ENCODE peak calls at places on chromosome 9, in eight cellular contexts. One of them, this sample, is unnamed.

GRCh38 chr9:1707291-1707690 is 307.9 kb upstream of the SMARCA2 start:
- DNase-seq in NT2/D1: no peak
- DNase-seq in spleen: no peak
- DNase-seq in fibroblast of mammary gland: no peak
- DNase-seq in PC-3: no peak
- DNase-seq in fibroblast of pulmonary artery: no peak
- DNase-seq in gastrocnemius medialis: no peak
- DNase-seq in A549: no peak
- DNase-seq in this sample: no peak

GRCh38 chr9:91643474-91644102 is 220.0 kb upstream of the NFIL3 start:
- DNase-seq in NT2/D1: no peak
- DNase-seq in spleen: no peak
- DNase-seq in fibroblast of mammary gland: no peak
- DNase-seq in PC-3: no peak
- DNase-seq in fibroblast of pulmonary artery: no peak
- DNase-seq in gastrocnemius medialis: no peak
- DNase-seq in A549: no peak
- DNase-seq in this sample: no peak

GRCh38 chr9:78443946-78444345 is 147.0 kb downstream of the PSAT1 start:
- DNase-seq in NT2/D1: no peak
- DNase-seq in spleen: no peak
- DNase-seq in fibroblast of mammary gland: peak
- DNase-seq in PC-3: no peak
- DNase-seq in fibroblast of pulmonary artery: no peak
- DNase-seq in gastrocnemius medialis: no peak
- DNase-seq in A549: no peak
- DNase-seq in this sample: no peak

GRCh38 chr9:39108145-39108544 is 179.8 kb downstream of the CNTNAP3 start:
- DNase-seq in NT2/D1: no peak
- DNase-seq in spleen: no peak
- DNase-seq in fibroblast of mammary gland: no peak
- DNase-seq in PC-3: no peak
- DNase-seq in fibroblast of pulmonary artery: no peak
- DNase-seq in gastrocnemius medialis: no peak
- DNase-seq in A549: no peak
- DNase-seq in this sample: no peak

GRCh38 chr9:126459126-126459525 is 132.5 kb downstream of the MVB12B start:
- DNase-seq in NT2/D1: no peak
- DNase-seq in spleen: peak
- DNase-seq in fibroblast of mammary gland: no peak
- DNase-seq in PC-3: no peak
- DNase-seq in fibroblast of pulmonary artery: no peak
- DNase-seq in gastrocnemius medialis: no peak
- DNase-seq in A549: no peak
- DNase-seq in this sample: no peak

GRCh38 chr9:91783876-91784672 is 166.0 kb downstream of the ROR2 start:
- DNase-seq in NT2/D1: no peak
- DNase-seq in spleen: no peak
- DNase-seq in fibroblast of mammary gland: no peak
- DNase-seq in PC-3: no peak
- DNase-seq in fibroblast of pulmonary artery: no peak
- DNase-seq in gastrocnemius medialis: no peak
- DNase-seq in A549: no peak
- DNase-seq in this sample: no peak

GRCh38 chr9:31272456-31273295 is 1111.8 kb upstream of the ACO1 start:
- DNase-seq in NT2/D1: no peak
- DNase-seq in spleen: no peak
- DNase-seq in fibroblast of mammary gland: no peak
- DNase-seq in PC-3: peak
- DNase-seq in fibroblast of pulmonary artery: no peak
- DNase-seq in gastrocnemius medialis: no peak
- DNase-seq in A549: no peak
- DNase-seq in this sample: no peak

GRCh38 chr9:90870646-90871326 is 69.2 kb downstream of the SYK start:
- DNase-seq in NT2/D1: peak
- DNase-seq in spleen: no peak
- DNase-seq in fibroblast of mammary gland: peak
- DNase-seq in PC-3: peak
- DNase-seq in fibroblast of pulmonary artery: peak
- DNase-seq in gastrocnemius medialis: no peak
- DNase-seq in A549: peak
- DNase-seq in this sample: peak

DNA sequence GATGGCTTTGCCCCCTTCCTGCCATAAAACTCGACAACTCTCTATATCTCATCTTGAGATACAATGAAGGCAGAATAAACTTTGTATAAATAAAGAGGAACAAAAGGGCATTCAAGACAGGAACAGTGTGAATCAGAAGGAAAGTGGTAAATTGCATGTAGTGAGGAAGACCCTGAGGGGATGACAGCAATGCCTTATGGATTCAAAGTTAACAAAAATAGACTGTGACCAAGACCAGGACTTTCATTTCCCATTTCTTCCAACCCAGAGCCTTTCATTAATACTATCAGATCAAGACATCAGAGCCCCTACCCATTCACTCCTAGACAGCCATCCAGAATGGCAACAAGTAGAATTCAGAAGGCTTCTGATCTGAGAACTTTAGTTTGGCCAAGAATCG is 46.4 kb upstream of the ZNF462 start:
- DNase-seq in NT2/D1: no peak
- DNase-seq in spleen: no peak
- DNase-seq in fibroblast of mammary gland: no peak
- DNase-seq in PC-3: no peak
- DNase-seq in fibroblast of pulmonary artery: no peak
- DNase-seq in gastrocnemius medialis: no peak
- DNase-seq in A549: no peak
- DNase-seq in this sample: no peak
- H3K4me3 ChIP-seq in NT2/D1: no peak
- H3K4me3 ChIP-seq in spleen: no peak
- H3K4me3 ChIP-seq in fibroblast of mammary gland: no peak
- H3K4me3 ChIP-seq in PC-3: no peak
- H3K4me3 ChIP-seq in fibroblast of pulmonary artery: no peak
- H3K4me3 ChIP-seq in gastrocnemius medialis: no peak
- H3K4me3 ChIP-seq in A549: no peak
- H3K4me3 ChIP-seq in this sample: no peak

GRCh38 chr9:136204838-136205706 is at the start of gene LHX3:
- DNase-seq in NT2/D1: no peak
- DNase-seq in spleen: no peak
- DNase-seq in fibroblast of mammary gland: no peak
- DNase-seq in PC-3: no peak
- DNase-seq in fibroblast of pulmonary artery: peak
- DNase-seq in gastrocnemius medialis: no peak
- DNase-seq in A549: no peak
- DNase-seq in this sample: peak

GRCh38 chr9:136208675-136209074 is 3.7 kb upstream of the LHX3 start:
- DNase-seq in NT2/D1: no peak
- DNase-seq in spleen: no peak
- DNase-seq in fibroblast of mammary gland: no peak
- DNase-seq in PC-3: no peak
- DNase-seq in fibroblast of pulmonary artery: no peak
- DNase-seq in gastrocnemius medialis: no peak
- DNase-seq in A549: no peak
- DNase-seq in this sample: no peak

GRCh38 chr9:136205707-136205992 is 722 bp upstream of the LHX3 start:
- DNase-seq in NT2/D1: no peak
- DNase-seq in spleen: no peak
- DNase-seq in fibroblast of mammary gland: no peak
- DNase-seq in PC-3: no peak
- DNase-seq in fibroblast of pulmonary artery: no peak
- DNase-seq in gastrocnemius medialis: no peak
- DNase-seq in A549: no peak
- DNase-seq in this sample: no peak

GRCh38 chr9:136207616-136208015 is 2.7 kb upstream of the LHX3 start:
- DNase-seq in NT2/D1: no peak
- DNase-seq in spleen: no peak
- DNase-seq in fibroblast of mammary gland: no peak
- DNase-seq in PC-3: no peak
- DNase-seq in fibroblast of pulmonary artery: no peak
- DNase-seq in gastrocnemius medialis: no peak
- DNase-seq in A549: no peak
- DNase-seq in this sample: no peak

DNA sequence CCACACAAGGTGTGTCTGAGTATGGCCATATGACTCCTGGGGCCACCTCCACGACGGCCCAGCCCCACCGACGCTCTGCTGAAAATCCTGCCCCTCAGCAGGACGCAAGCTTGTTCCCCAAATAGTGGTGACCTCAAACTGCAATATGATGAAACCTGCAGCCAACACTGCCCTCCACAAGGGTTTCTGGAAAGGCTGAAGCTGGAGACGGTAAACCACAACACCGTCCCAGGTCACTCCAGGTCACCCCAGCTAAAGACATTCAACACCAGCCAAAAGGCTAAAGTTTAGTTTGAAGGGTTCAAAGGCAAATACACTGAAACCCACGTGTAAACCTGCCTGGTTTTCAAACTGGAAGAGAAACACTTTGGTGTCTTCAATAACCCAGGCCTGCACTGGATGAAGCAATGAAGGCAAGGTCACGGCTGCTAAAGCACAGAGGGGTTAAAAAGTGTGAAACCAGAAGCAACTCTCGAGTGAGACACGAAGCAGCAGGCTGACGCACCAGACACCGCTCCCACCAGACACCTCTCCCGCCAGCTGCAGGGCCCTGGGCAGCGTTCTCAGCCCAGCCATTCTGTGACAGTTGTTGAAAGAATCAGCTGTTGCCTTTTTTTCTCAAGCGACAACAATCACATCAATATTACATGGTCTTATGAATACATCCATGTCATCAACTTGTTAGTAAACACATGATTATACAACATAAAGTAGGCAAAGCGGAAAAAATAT is 1.8 kb upstream of the LHX3 start:
- DNase-seq in NT2/D1: no peak
- DNase-seq in spleen: no peak
- DNase-seq in fibroblast of mammary gland: no peak
- DNase-seq in PC-3: no peak
- DNase-seq in fibroblast of pulmonary artery: no peak
- DNase-seq in gastrocnemius medialis: no peak
- DNase-seq in A549: no peak
- DNase-seq in this sample: no peak
- H3K4me3 ChIP-seq in NT2/D1: no peak
- H3K4me3 ChIP-seq in spleen: no peak
- H3K4me3 ChIP-seq in fibroblast of mammary gland: no peak
- H3K4me3 ChIP-seq in PC-3: no peak
- H3K4me3 ChIP-seq in fibroblast of pulmonary artery: no peak
- H3K4me3 ChIP-seq in gastrocnemius medialis: no peak
- H3K4me3 ChIP-seq in A549: no peak
- H3K4me3 ChIP-seq in this sample: no peak

GRCh38 chr9:119436261-119436660 is 67.0 kb upstream of the BRINP1 start:
- DNase-seq in NT2/D1: no peak
- DNase-seq in spleen: no peak
- DNase-seq in fibroblast of mammary gland: no peak
- DNase-seq in PC-3: no peak
- DNase-seq in fibroblast of pulmonary artery: no peak
- DNase-seq in gastrocnemius medialis: no peak
- DNase-seq in A549: no peak
- DNase-seq in this sample: no peak

GRCh38 chr9:119441338-119441737 is 72.1 kb upstream of the BRINP1 start:
- DNase-seq in NT2/D1: peak
- DNase-seq in spleen: no peak
- DNase-seq in fibroblast of mammary gland: no peak
- DNase-seq in PC-3: no peak
- DNase-seq in fibroblast of pulmonary artery: no peak
- DNase-seq in gastrocnemius medialis: no peak
- DNase-seq in A549: no peak
- DNase-seq in this sample: no peak

GRCh38 chr9:119443179-119443578 is 73.9 kb upstream of the BRINP1 start:
- DNase-seq in NT2/D1: no peak
- DNase-seq in spleen: no peak
- DNase-seq in fibroblast of mammary gland: no peak
- DNase-seq in PC-3: no peak
- DNase-seq in fibroblast of pulmonary artery: no peak
- DNase-seq in gastrocnemius medialis: no peak
- DNase-seq in A549: no peak
- DNase-seq in this sample: no peak

DNA sequence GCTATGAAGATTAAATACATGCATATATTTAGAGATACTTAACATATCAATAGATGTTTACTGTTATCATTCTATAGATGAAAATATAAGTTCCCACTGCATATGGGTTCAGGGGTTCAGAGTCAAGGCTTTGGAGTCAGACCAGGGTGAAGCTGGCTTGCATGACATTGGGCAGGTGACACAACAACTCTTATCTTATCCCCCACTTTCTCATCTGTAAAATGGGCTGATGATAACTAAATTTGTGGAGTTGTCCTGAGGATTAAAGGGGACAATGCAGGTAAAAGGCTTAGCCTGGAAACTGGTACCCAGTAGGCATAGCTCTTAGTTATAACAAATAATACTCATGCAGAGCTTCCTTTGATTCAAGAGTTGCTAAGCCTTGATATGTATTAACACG is 72.6 kb upstream of the BRINP1 start:
- DNase-seq in NT2/D1: no peak
- DNase-seq in spleen: no peak
- DNase-seq in fibroblast of mammary gland: no peak
- DNase-seq in PC-3: no peak
- DNase-seq in fibroblast of pulmonary artery: no peak
- DNase-seq in gastrocnemius medialis: no peak
- DNase-seq in A549: no peak
- DNase-seq in this sample: no peak
- H3K4me3 ChIP-seq in NT2/D1: no peak
- H3K4me3 ChIP-seq in spleen: no peak
- H3K4me3 ChIP-seq in fibroblast of mammary gland: no peak
- H3K4me3 ChIP-seq in PC-3: no peak
- H3K4me3 ChIP-seq in fibroblast of pulmonary artery: no peak
- H3K4me3 ChIP-seq in gastrocnemius medialis: no peak
- H3K4me3 ChIP-seq in A549: no peak
- H3K4me3 ChIP-seq in this sample: no peak

GRCh38 chr9:108811944-108812343 is 43.8 kb downstream of the ACTL7B start:
- DNase-seq in NT2/D1: no peak
- DNase-seq in spleen: no peak
- DNase-seq in fibroblast of mammary gland: no peak
- DNase-seq in PC-3: no peak
- DNase-seq in fibroblast of pulmonary artery: no peak
- DNase-seq in gastrocnemius medialis: no peak
- DNase-seq in A549: no peak
- DNase-seq in this sample: no peak

GRCh38 chr9:108813951-108814601 is 41.7 kb downstream of the ACTL7B start:
- DNase-seq in NT2/D1: peak
- DNase-seq in spleen: no peak
- DNase-seq in fibroblast of mammary gland: peak
- DNase-seq in PC-3: peak
- DNase-seq in fibroblast of pulmonary artery: peak
- DNase-seq in gastrocnemius medialis: no peak
- DNase-seq in A549: peak
- DNase-seq in this sample: no peak

GRCh38 chr9:108815156-108815555 is 40.6 kb downstream of the ACTL7B start:
- DNase-seq in NT2/D1: no peak
- DNase-seq in spleen: no peak
- DNase-seq in fibroblast of mammary gland: no peak
- DNase-seq in PC-3: peak
- DNase-seq in fibroblast of pulmonary artery: no peak
- DNase-seq in gastrocnemius medialis: no peak
- DNase-seq in A549: no peak
- DNase-seq in this sample: no peak

GRCh38 chr9:108812388-108812787 is 43.4 kb downstream of the ACTL7B start:
- DNase-seq in NT2/D1: no peak
- DNase-seq in spleen: no peak
- DNase-seq in fibroblast of mammary gland: no peak
- DNase-seq in PC-3: no peak
- DNase-seq in fibroblast of pulmonary artery: no peak
- DNase-seq in gastrocnemius medialis: no peak
- DNase-seq in A549: no peak
- DNase-seq in this sample: no peak

DNA sequence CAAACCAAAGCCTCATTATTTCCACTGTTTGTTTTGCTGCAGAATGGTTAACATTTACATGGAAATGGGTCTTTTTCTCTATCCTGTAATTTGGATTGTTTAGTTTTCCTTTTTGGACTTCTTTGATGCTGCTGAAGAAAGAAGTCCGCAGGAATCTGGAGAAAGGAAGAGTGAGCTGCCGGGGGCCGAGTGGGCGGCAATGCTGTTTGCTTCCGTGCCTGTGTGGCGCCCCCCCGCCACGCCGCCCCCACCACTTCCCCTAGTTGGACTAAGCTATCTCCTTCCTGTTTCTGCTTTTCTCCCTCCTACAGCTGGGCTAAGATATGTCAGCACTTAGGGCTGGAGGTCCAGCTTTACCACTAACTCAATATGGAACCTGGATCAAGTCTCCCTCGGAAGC is 39.7 kb downstream of the ACTL7B start:
- DNase-seq in NT2/D1: no peak
- DNase-seq in spleen: no peak
- DNase-seq in fibroblast of mammary gland: no peak
- DNase-seq in PC-3: no peak
- DNase-seq in fibroblast of pulmonary artery: no peak
- DNase-seq in gastrocnemius medialis: no peak
- DNase-seq in A549: no peak
- DNase-seq in this sample: no peak
- H3K4me3 ChIP-seq in NT2/D1: no peak
- H3K4me3 ChIP-seq in spleen: no peak
- H3K4me3 ChIP-seq in fibroblast of mammary gland: no peak
- H3K4me3 ChIP-seq in PC-3: no peak
- H3K4me3 ChIP-seq in fibroblast of pulmonary artery: no peak
- H3K4me3 ChIP-seq in gastrocnemius medialis: no peak
- H3K4me3 ChIP-seq in A549: no peak
- H3K4me3 ChIP-seq in this sample: no peak

This sample was measured in thyroid gland.